ENCODE peak calls at places on chromosomes 3 and 15, in four cellular contexts. S, N, R and T are unnamed samples.

GRCh38 chr15:90902656-90902995 is 476 bp upstream of the MAN2A2 start:
- DNase-seq in R (peak; percentile 91), N (no peak), S (no peak), T (no peak)

GRCh38 chr15:28975766-28976179 is 90.0 kb downstream of the APBA2 start:
- DNase-seq in N (peak; percentile 42), S (peak; percentile 39), R (peak; percentile 76), T (no peak)

GRCh38 chr15:62063851-62064635 is 2.7 kb upstream of the C2CD4A start:
- DNase-seq in R (no peak), N (no peak), S (no peak), T (no peak)

GRCh38 chr3:184362668-184363540 is 1.4 kb downstream of the POLR2H start:
- DNase-seq in R (peak; percentile 87), N (peak; percentile 98), S (peak; percentile 98), T (peak; percentile 90)

GRCh38 chr3:21294768-21295167 is 456.2 kb downstream of the ZNF385D start:
- DNase-seq in R (no peak), S (no peak), N (no peak), T (no peak)

GRCh38 chr3:55989351-55989750 is 478.9 kb downstream of the ERC2 start:
- DNase-seq in S (no peak), N (no peak), R (no peak), T (no peak)

GRCh38 chr15:39244776-39245175 is 336.1 kb upstream of the THBS1 start:
- DNase-seq in S (no peak), N (no peak), R (no peak), T (no peak)

GRCh38 chr3:136750922-136751258 is 1.3 kb downstream of the STAG1 start:
- DNase-seq in N (no peak), R (no peak), S (no peak), T (no peak)

GRCh38 chr3:42066516-42067181 is 24.5 kb upstream of the TRAK1 start:
- DNase-seq in R (no peak), N (peak; percentile 48), S (no peak), T (no peak)

GRCh38 chr15:44535509-44536297 is 1.2 kb upstream of the EIF3J start:
- DNase-seq in S (no peak), R (no peak), N (peak; percentile 15), T (no peak)

GRCh38 chr3:15845475-15845874 is 47.7 kb upstream of the ANKRD28 start:
- DNase-seq in S (no peak), N (no peak), R (no peak), T (no peak)

GRCh38 chr15:29939404-29939803 is 117.1 kb upstream of the TJP1 start:
- DNase-seq in N (no peak), S (no peak), R (no peak), T (no peak)

GRCh38 chr15:70789213-70789612 is 25.9 kb upstream of the UACA start:
- DNase-seq in R (peak; percentile 10), N (no peak), S (no peak), T (no peak)

GRCh38 chr3:150875548-150875947 is 29.7 kb downstream of the MINDY4B start:
- DNase-seq in R (no peak), S (no peak), N (no peak), T (no peak)

GRCh38 chr3:25493246-25493645 is 65.2 kb downstream of the RARB start:
- DNase-seq in S (no peak), R (no peak), N (no peak), T (no peak)

GRCh38 chr3:75295013-75295412 is 369.1 kb upstream of the FRG2C start:
- DNase-seq in N (no peak), R (no peak), S (no peak), T (no peak)

GRCh38 chr3:83515123-83515522 is 1443.7 kb upstream of the CADM2 start:
- DNase-seq in S (no peak), N (no peak), R (no peak), T (no peak)

GRCh38 chr3:41267975-41268640 is 68.8 kb downstream of the CTNNB1 start:
- DNase-seq in N (peak; percentile 96), S (peak; percentile 86), R (peak; percentile 69), T (peak; percentile 76)

GRCh38 chr15:98954411-98954810 is 53.2 kb downstream of the PGPEP1L start:
- DNase-seq in N (no peak), S (no peak), R (no peak), T (no peak)

GRCh38 chr15:60605879-60606304 is 127.0 kb upstream of the ICE2 start:
- DNase-seq in N (no peak), S (no peak), R (no peak), T (no peak)

GRCh38 chr3:82509951-82510603 is 748.6 kb upstream of the GBE1 start:
- DNase-seq in N (no peak), R (no peak), S (no peak), T (no peak)

GRCh38 chr15:38189651-38190280 is 62.9 kb upstream of the SPRED1 start:
- DNase-seq in S (no peak), R (no peak), N (no peak), T (no peak)

GRCh38 chr3:174247671-174248070 is 611.5 kb upstream of the NAALADL2 start:
- DNase-seq in R (no peak), N (no peak), S (no peak), T (no peak)

GRCh38 chr3:98561727-98562521 is 30.1 kb downstream of the GPR15 start:
- DNase-seq in N (no peak), R (no peak), S (no peak), T (no peak)

GRCh38 chr3:146334151-146334550 is 83.2 kb upstream of the PLSCR4 start:
- DNase-seq in N (no peak), R (no peak), S (no peak), T (no peak)

GRCh38 chr3:106428565-106428994 is 559.8 kb upstream of the CBLB start:
- DNase-seq in N (no peak), S (no peak), R (no peak), T (no peak)

GRCh38 chr3:14371573-14372474 is 30.6 kb upstream of the SLC6A6 start:
- DNase-seq in R (peak; percentile 93), N (peak; percentile 76), S (peak; percentile 88), T (peak; percentile 78)

GRCh38 chr3:50237133-50237651 is 1.2 kb downstream of the GNAI2 start:
- DNase-seq in R (no peak), S (no peak), N (no peak), T (no peak)

GRCh38 chr15:58854598-58854997 is 78.9 kb downstream of the SLTM start:
- DNase-seq in S (no peak), N (no peak), R (no peak), T (no peak)

GRCh38 chr15:58856090-58856489 is 77.4 kb downstream of the SLTM start:
- DNase-seq in S (no peak), R (no peak), N (no peak), T (no peak)

GRCh38 chr15:58852347-58852746 is 81.1 kb downstream of the SLTM start:
- DNase-seq in S (no peak), R (no peak), N (peak; percentile 42), T (no peak)
- TF ChIP-seq TCF7L2 in S (no peak), R (no peak), N (no peak), T (no peak)

DNA sequence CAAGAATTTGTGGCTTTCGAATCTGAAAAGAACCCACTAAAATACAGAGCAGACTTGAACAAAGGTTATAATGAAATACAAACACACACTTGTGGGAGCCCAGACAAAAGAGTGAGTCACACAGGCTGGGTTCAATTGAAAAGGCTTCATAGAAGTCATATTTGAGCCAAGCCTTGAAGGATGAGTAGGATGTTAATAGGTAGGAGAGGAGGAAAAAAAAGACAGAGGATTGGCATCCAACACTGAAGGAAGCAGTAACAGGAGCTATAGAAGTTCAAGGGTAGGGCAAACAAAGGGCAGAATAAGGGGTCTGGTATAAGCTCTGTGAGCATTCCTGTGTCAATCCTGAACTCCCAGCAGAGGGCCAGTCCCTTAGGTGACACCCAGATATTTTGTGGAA is 325.4 kb downstream of the FOXP1 start:
- DNase-seq in R (no peak), N (peak; percentile 70), S (no peak), T (no peak)
- TF ChIP-seq TCF7L2 in R (no peak), N (no peak), S (no peak), T (no peak)

GRCh38 chr3:102192575-102192974 is 242.2 kb upstream of the ZPLD1 start:
- DNase-seq in S (no peak), R (no peak), N (no peak), T (no peak)

GRCh38 chr3:102190340-102190723 is 244.5 kb upstream of the ZPLD1 start:
- DNase-seq in S (no peak), R (no peak), N (no peak), T (no peak)

GRCh38 chr3:102193255-102193654 is 241.6 kb upstream of the ZPLD1 start:
- DNase-seq in S (no peak), N (no peak), R (no peak), T (no peak)

GRCh38 chr3:102194001-102194400 is 240.8 kb upstream of the ZPLD1 start:
- DNase-seq in N (no peak), S (no peak), R (no peak), T (no peak)

DNA sequence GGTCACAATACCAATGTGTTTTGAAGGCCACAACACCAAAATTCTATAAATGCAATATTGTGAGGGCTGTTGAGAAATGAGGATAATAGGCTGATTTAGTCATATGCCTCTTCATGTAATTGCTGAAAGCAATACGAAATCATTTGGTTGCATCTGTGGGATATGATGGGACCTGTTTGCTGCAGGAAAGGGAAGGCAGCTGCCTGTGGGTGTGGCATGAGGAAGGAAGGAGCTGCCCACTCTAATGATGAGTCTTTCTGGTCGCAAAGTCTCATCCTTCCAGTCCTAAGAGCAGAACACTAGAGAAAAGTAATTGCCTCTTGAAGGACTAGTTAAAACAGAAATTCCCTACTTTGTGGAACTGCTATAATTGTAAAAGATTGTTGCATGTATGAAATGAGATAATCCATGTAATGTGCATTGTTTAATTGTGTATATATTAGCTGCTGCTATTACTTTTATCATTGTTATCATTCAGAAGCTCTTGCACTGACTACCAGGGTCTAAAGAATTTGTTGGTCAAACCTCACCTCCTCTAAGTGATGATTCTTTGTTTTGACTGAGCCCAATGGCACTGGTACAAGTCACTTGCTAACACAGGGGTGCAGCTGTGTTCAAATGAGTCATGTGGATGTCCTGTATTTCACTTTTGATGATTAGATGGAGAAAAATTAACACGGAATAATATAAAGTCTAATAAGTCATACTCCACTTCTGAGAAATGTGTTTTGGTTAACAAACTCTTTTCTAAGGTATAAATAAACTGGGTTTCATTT is 245.1 kb upstream of the ZPLD1 start:
- DNase-seq in N (no peak), S (no peak), R (no peak), T (no peak)
- TF ChIP-seq TCF7L2 in N (no peak), S (no peak), R (no peak), T (no peak)

DNA sequence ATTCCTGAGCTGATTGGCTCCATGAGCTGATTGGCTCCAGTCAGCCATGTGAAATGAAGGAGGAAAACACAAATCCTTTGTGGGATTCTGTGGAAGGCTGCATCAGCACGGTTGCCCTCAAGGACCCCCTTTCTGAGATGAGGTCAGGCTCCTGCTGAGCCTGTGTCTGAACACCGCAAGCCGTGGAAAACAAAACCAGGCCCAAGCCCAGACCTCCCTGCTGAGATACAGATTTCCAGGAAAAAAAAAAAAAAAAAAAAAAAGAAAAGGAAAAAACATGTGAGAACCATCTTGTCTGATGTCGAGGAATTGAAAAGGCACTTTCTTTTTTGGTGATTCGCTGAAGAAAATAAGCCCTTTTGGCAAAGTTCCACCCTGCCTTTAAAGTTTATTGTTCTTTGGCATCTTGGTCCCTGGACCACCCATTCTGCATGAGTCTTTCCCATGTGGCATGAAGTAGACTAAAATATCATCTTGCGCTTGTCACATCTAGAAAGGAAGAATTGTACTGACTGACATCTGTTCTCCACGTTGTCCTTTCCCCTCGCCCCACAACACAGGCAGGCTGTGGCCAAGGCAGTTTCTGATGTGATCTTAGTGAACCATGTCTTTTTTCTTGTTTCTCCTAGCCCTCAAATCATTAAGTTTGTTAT is 117.6 kb downstream of the CHST2 start:
- DNase-seq in R (no peak), N (no peak), S (no peak), T (no peak)
- TF ChIP-seq TCF7L2 in R (no peak), N (no peak), S (no peak), T (no peak)